ENCODE peak calls at places on chromosomes 2 and 18, in six cellular contexts. One of them, this sample, is unnamed.

GRCh38 chr2:172623249-172623965 is 67.5 kb downstream of the PDK1 start:
- DNase-seq in NCI-H2171 treated with DMSO at 0.1 percent for 48 hours: no peak
- DNase-seq in HFFc6: peak; percentile 75
- DNase-seq in pons: no peak
- DNase-seq in ACHN: no peak
- DNase-seq in RPMI7951: no peak
- DNase-seq in this sample: no peak

GRCh38 chr18:34658101-34658500 is 52.0 kb upstream of the DTNA start:
- DNase-seq in NCI-H2171 treated with DMSO at 0.1 percent for 48 hours: no peak
- DNase-seq in HFFc6: no peak
- DNase-seq in pons: no peak
- DNase-seq in ACHN: no peak
- DNase-seq in RPMI7951: no peak
- DNase-seq in this sample: no peak

GRCh38 chr2:64401501-64401880 is 52.5 kb upstream of the LGALSL start:
- DNase-seq in NCI-H2171 treated with DMSO at 0.1 percent for 48 hours: no peak
- DNase-seq in HFFc6: no peak
- DNase-seq in pons: no peak
- DNase-seq in ACHN: no peak
- DNase-seq in RPMI7951: no peak
- DNase-seq in this sample: no peak

GRCh38 chr18:70279470-70279869 is 9.4 kb upstream of the SOCS6 start:
- DNase-seq in NCI-H2171 treated with DMSO at 0.1 percent for 48 hours: no peak
- DNase-seq in HFFc6: no peak
- DNase-seq in pons: no peak
- DNase-seq in ACHN: no peak
- DNase-seq in RPMI7951: peak; percentile 29
- DNase-seq in this sample: no peak

GRCh38 chr18:34222025-34222395 is 2.7 kb downstream of the NOL4 start:
- DNase-seq in NCI-H2171 treated with DMSO at 0.1 percent for 48 hours: peak; percentile 69
- DNase-seq in HFFc6: no peak
- DNase-seq in pons: peak; percentile 27
- DNase-seq in ACHN: no peak
- DNase-seq in RPMI7951: no peak
- DNase-seq in this sample: no peak

GRCh38 chr18:36688020-36688965 is 140.5 kb downstream of the TPGS2 start:
- DNase-seq in NCI-H2171 treated with DMSO at 0.1 percent for 48 hours: peak; percentile 44
- DNase-seq in HFFc6: peak; percentile 62
- DNase-seq in pons: peak; percentile 75
- DNase-seq in ACHN: peak; percentile 60
- DNase-seq in RPMI7951: peak; percentile 61
- DNase-seq in this sample: peak; percentile 7

GRCh38 chr2:213159768-213160167 is 8.4 kb upstream of the IKZF2 start:
- DNase-seq in NCI-H2171 treated with DMSO at 0.1 percent for 48 hours: no peak
- DNase-seq in HFFc6: no peak
- DNase-seq in pons: no peak
- DNase-seq in ACHN: no peak
- DNase-seq in RPMI7951: no peak
- DNase-seq in this sample: no peak

GRCh38 chr2:231223458-231223970 is 25.1 kb downstream of the ARMC9 start:
- DNase-seq in NCI-H2171 treated with DMSO at 0.1 percent for 48 hours: no peak
- DNase-seq in HFFc6: no peak
- DNase-seq in pons: no peak
- DNase-seq in ACHN: no peak
- DNase-seq in RPMI7951: no peak
- DNase-seq in this sample: no peak

GRCh38 chr2:121321476-121321875 is 36.5 kb upstream of the TFCP2L1 start:
- DNase-seq in NCI-H2171 treated with DMSO at 0.1 percent for 48 hours: no peak
- DNase-seq in HFFc6: no peak
- DNase-seq in pons: no peak
- DNase-seq in ACHN: no peak
- DNase-seq in RPMI7951: no peak
- DNase-seq in this sample: no peak

GRCh38 chr2:3396920-3397559 is 17.5 kb downstream of the TRAPPC12 start:
- DNase-seq in NCI-H2171 treated with DMSO at 0.1 percent for 48 hours: no peak
- DNase-seq in HFFc6: no peak
- DNase-seq in pons: no peak
- DNase-seq in ACHN: no peak
- DNase-seq in RPMI7951: no peak
- DNase-seq in this sample: no peak

GRCh38 chr18:5519448-5520362 is 24.1 kb downstream of the EPB41L3 start:
- DNase-seq in NCI-H2171 treated with DMSO at 0.1 percent for 48 hours: peak; percentile 52
- DNase-seq in HFFc6: no peak
- DNase-seq in pons: no peak
- DNase-seq in ACHN: no peak
- DNase-seq in RPMI7951: no peak
- DNase-seq in this sample: no peak

GRCh38 chr18:73787316-73787715 is 360.3 kb downstream of the FBXO15 start:
- DNase-seq in NCI-H2171 treated with DMSO at 0.1 percent for 48 hours: no peak
- DNase-seq in HFFc6: no peak
- DNase-seq in pons: no peak
- DNase-seq in ACHN: no peak
- DNase-seq in RPMI7951: no peak
- DNase-seq in this sample: no peak

GRCh38 chr2:169513094-169513493 is 3.6 kb downstream of the KLHL41 start:
- DNase-seq in NCI-H2171 treated with DMSO at 0.1 percent for 48 hours: no peak
- DNase-seq in HFFc6: no peak
- DNase-seq in pons: no peak
- DNase-seq in ACHN: no peak
- DNase-seq in RPMI7951: no peak
- DNase-seq in this sample: no peak

GRCh38 chr2:237400199-237400598 is 13.8 kb downstream of the COL6A3 start:
- DNase-seq in NCI-H2171 treated with DMSO at 0.1 percent for 48 hours: no peak
- DNase-seq in HFFc6: no peak
- DNase-seq in pons: no peak
- DNase-seq in ACHN: no peak
- DNase-seq in RPMI7951: no peak
- DNase-seq in this sample: no peak

GRCh38 chr2:31227711-31228125 is 6.2 kb upstream of the EHD3 start:
- DNase-seq in NCI-H2171 treated with DMSO at 0.1 percent for 48 hours: no peak
- DNase-seq in HFFc6: no peak
- DNase-seq in pons: no peak
- DNase-seq in ACHN: no peak
- DNase-seq in RPMI7951: no peak
- DNase-seq in this sample: no peak

GRCh38 chr2:118530976-118531375 is 316.5 kb downstream of the EN1 start:
- DNase-seq in NCI-H2171 treated with DMSO at 0.1 percent for 48 hours: no peak
- DNase-seq in HFFc6: peak; percentile 3
- DNase-seq in pons: no peak
- DNase-seq in ACHN: no peak
- DNase-seq in RPMI7951: peak; percentile 19
- DNase-seq in this sample: no peak

GRCh38 chr2:240151477-240152031 is 11.1 kb upstream of the OTOS start:
- DNase-seq in NCI-H2171 treated with DMSO at 0.1 percent for 48 hours: no peak
- DNase-seq in HFFc6: no peak
- DNase-seq in pons: no peak
- DNase-seq in ACHN: no peak
- DNase-seq in RPMI7951: no peak
- DNase-seq in this sample: no peak

GRCh38 chr2:190408538-190409271 is 550 bp downstream of the MFSD6 start:
- DNase-seq in NCI-H2171 treated with DMSO at 0.1 percent for 48 hours: peak; percentile 82
- DNase-seq in HFFc6: no peak
- DNase-seq in pons: peak; percentile 73
- DNase-seq in ACHN: peak; percentile 55
- DNase-seq in RPMI7951: peak; percentile 43
- DNase-seq in this sample: peak; percentile 71

GRCh38 chr2:173164361-173164760 is 88.7 kb downstream of the MAP3K20 start:
- DNase-seq in NCI-H2171 treated with DMSO at 0.1 percent for 48 hours: no peak
- DNase-seq in HFFc6: no peak
- DNase-seq in pons: no peak
- DNase-seq in ACHN: no peak
- DNase-seq in RPMI7951: no peak
- DNase-seq in this sample: no peak

GRCh38 chr2:33275689-33276444 is 200.6 kb upstream of the RASGRP3 start:
- DNase-seq in NCI-H2171 treated with DMSO at 0.1 percent for 48 hours: no peak
- DNase-seq in HFFc6: peak; percentile 58
- DNase-seq in pons: no peak
- DNase-seq in ACHN: peak; percentile 65
- DNase-seq in RPMI7951: peak; percentile 99
- DNase-seq in this sample: peak; percentile 19

GRCh38 chr2:10771786-10772185 is 40.8 kb downstream of the PDIA6 start:
- DNase-seq in NCI-H2171 treated with DMSO at 0.1 percent for 48 hours: no peak
- DNase-seq in HFFc6: no peak
- DNase-seq in pons: no peak
- DNase-seq in ACHN: no peak
- DNase-seq in RPMI7951: no peak
- DNase-seq in this sample: no peak

GRCh38 chr2:17947113-17947512 is 68.6 kb downstream of the KCNS3 start:
- DNase-seq in NCI-H2171 treated with DMSO at 0.1 percent for 48 hours: no peak
- DNase-seq in HFFc6: no peak
- DNase-seq in pons: no peak
- DNase-seq in ACHN: no peak
- DNase-seq in RPMI7951: no peak
- DNase-seq in this sample: no peak

GRCh38 chr2:70357076-70358071 is 55.5 kb upstream of the FAM136A start:
- DNase-seq in NCI-H2171 treated with DMSO at 0.1 percent for 48 hours: no peak
- DNase-seq in HFFc6: peak; percentile 72
- DNase-seq in pons: no peak
- DNase-seq in ACHN: no peak
- DNase-seq in RPMI7951: peak; percentile 16
- DNase-seq in this sample: no peak

GRCh38 chr2:219619235-219619634 is 8.2 kb upstream of the SLC4A3 start:
- DNase-seq in NCI-H2171 treated with DMSO at 0.1 percent for 48 hours: no peak
- DNase-seq in HFFc6: no peak
- DNase-seq in pons: no peak
- DNase-seq in ACHN: no peak
- DNase-seq in RPMI7951: no peak
- DNase-seq in this sample: no peak

GRCh38 chr18:3367491-3368091 is 82.4 kb upstream of the TGIF1 start:
- DNase-seq in NCI-H2171 treated with DMSO at 0.1 percent for 48 hours: no peak
- DNase-seq in HFFc6: no peak
- DNase-seq in pons: no peak
- DNase-seq in ACHN: no peak
- DNase-seq in RPMI7951: peak; percentile 46
- DNase-seq in this sample: no peak

GRCh38 chr2:152395132-152396024 is 60.4 kb downstream of the FMNL2 start:
- DNase-seq in NCI-H2171 treated with DMSO at 0.1 percent for 48 hours: no peak
- DNase-seq in HFFc6: peak; percentile 33
- DNase-seq in pons: no peak
- DNase-seq in ACHN: no peak
- DNase-seq in RPMI7951: peak; percentile 51
- DNase-seq in this sample: no peak

GRCh38 chr2:10753156-10753555 is 31.7 kb downstream of the ATP6V1C2 start:
- DNase-seq in NCI-H2171 treated with DMSO at 0.1 percent for 48 hours: no peak
- DNase-seq in HFFc6: no peak
- DNase-seq in pons: no peak
- DNase-seq in ACHN: no peak
- DNase-seq in RPMI7951: no peak
- DNase-seq in this sample: no peak

GRCh38 chr2:183349046-183349445 is 224.8 kb downstream of the NUP35 start:
- DNase-seq in NCI-H2171 treated with DMSO at 0.1 percent for 48 hours: no peak
- DNase-seq in HFFc6: no peak
- DNase-seq in pons: peak; percentile 56
- DNase-seq in ACHN: no peak
- DNase-seq in RPMI7951: no peak
- DNase-seq in this sample: no peak

GRCh38 chr2:74777161-74777900 is 56.6 kb upstream of the HK2 start:
- DNase-seq in NCI-H2171 treated with DMSO at 0.1 percent for 48 hours: no peak
- DNase-seq in HFFc6: no peak
- DNase-seq in pons: no peak
- DNase-seq in ACHN: no peak
- DNase-seq in RPMI7951: no peak
- DNase-seq in this sample: no peak

GRCh38 chr2:109005686-109006204 is 16.7 kb upstream of the EDAR start:
- DNase-seq in NCI-H2171 treated with DMSO at 0.1 percent for 48 hours: no peak
- DNase-seq in HFFc6: no peak
- DNase-seq in pons: peak; percentile 25
- DNase-seq in ACHN: no peak
- DNase-seq in RPMI7951: no peak
- DNase-seq in this sample: no peak

GRCh38 chr2:54212456-54212855 is 43.6 kb downstream of the TSPYL6 start:
- DNase-seq in NCI-H2171 treated with DMSO at 0.1 percent for 48 hours: no peak
- DNase-seq in HFFc6: peak; percentile 91
- DNase-seq in pons: no peak
- DNase-seq in ACHN: peak; percentile 77
- DNase-seq in RPMI7951: peak; percentile 92
- DNase-seq in this sample: no peak

GRCh38 chr2:17401096-17401495 is 117.1 kb downstream of the RAD51AP2 start:
- DNase-seq in NCI-H2171 treated with DMSO at 0.1 percent for 48 hours: no peak
- DNase-seq in HFFc6: no peak
- DNase-seq in pons: no peak
- DNase-seq in ACHN: no peak
- DNase-seq in RPMI7951: no peak
- DNase-seq in this sample: no peak

GRCh38 chr2:68292108-68292710 is 27.5 kb downstream of the CNRIP1 start:
- DNase-seq in NCI-H2171 treated with DMSO at 0.1 percent for 48 hours: peak; percentile 68
- DNase-seq in HFFc6: peak; percentile 30
- DNase-seq in pons: no peak
- DNase-seq in ACHN: peak; percentile 45
- DNase-seq in RPMI7951: peak; percentile 12
- DNase-seq in this sample: no peak

GRCh38 chr18:31598021-31598805 is 6.5 kb downstream of the TTR start:
- DNase-seq in NCI-H2171 treated with DMSO at 0.1 percent for 48 hours: no peak
- DNase-seq in HFFc6: no peak
- DNase-seq in pons: no peak
- DNase-seq in ACHN: no peak
- DNase-seq in RPMI7951: no peak
- DNase-seq in this sample: no peak

GRCh38 chr2:165149439-165149838 is 54.4 kb downstream of the SCN3A start:
- DNase-seq in NCI-H2171 treated with DMSO at 0.1 percent for 48 hours: no peak
- DNase-seq in HFFc6: no peak
- DNase-seq in pons: no peak
- DNase-seq in ACHN: no peak
- DNase-seq in RPMI7951: no peak
- DNase-seq in this sample: no peak

This sample was measured in T-helper 9 cell.